ENCODE peak calls at places on chromosomes 7 and 10, in five cellular contexts. F is CD4-positive, alpha-beta T cell; T is colonic mucosa; E is epithelial cell of esophagus; S is tibial artery. G is an unnamed sample.

GRCh38 chr10:75097666-75098285 is 13.7 kb upstream of the SAMD8 start:
- DNase-seq in F (no peak), T (no peak), E (no peak), S (no peak), G (no peak)

GRCh38 chr10:72126184-72126871 is 38.0 kb upstream of the SPOCK2 start:
- DNase-seq in F (no peak), T (no peak), E (peak; percentile 50), S (no peak), G (no peak)

GRCh38 chr7:144548556-144548955 is 145.1 kb upstream of the NOBOX start:
- DNase-seq in F (no peak), T (no peak), E (no peak), S (no peak), G (no peak)

GRCh38 chr10:99815611-99816010 is 33.2 kb downstream of the ABCC2 start:
- DNase-seq in F (no peak), T (no peak), E (no peak), S (no peak), G (no peak)

GRCh38 chr7:129108583-129108982 is 35.9 kb upstream of the TSPAN33 start:
- DNase-seq in F (no peak), T (no peak), E (peak; percentile 48), S (no peak), G (no peak)

GRCh38 chr10:104242545-104242944 is 10.4 kb upstream of the CFAP43 start:
- DNase-seq in F (no peak), T (no peak), E (no peak), S (no peak), G (no peak)

GRCh38 chr7:18429547-18429946 is 66.0 kb upstream of the HDAC9 start:
- DNase-seq in F (no peak), T (no peak), E (peak; percentile 13), S (no peak), G (no peak)

GRCh38 chr7:140069298-140069949 is 6.7 kb upstream of the PARP12 start:
- DNase-seq in F (no peak), T (no peak), E (no peak), S (no peak), G (no peak)

GRCh38 chr10:75084834-75085384 is 26.5 kb upstream of the SAMD8 start:
- DNase-seq in F (no peak), T (no peak), E (no peak), S (no peak), G (no peak)

GRCh38 chr10:78333362-78334143 is 299.9 kb downstream of the RPS24 start:
- DNase-seq in F (no peak), T (peak; percentile 8), E (no peak), S (no peak), G (no peak)

GRCh38 chr7:128921866-128922440 is 11.4 kb upstream of the KCP start:
- DNase-seq in F (no peak), T (no peak), E (no peak), S (no peak), G (no peak)

GRCh38 chr10:75774780-75775490 is 343.5 kb downstream of the LRMDA start:
- DNase-seq in F (no peak), T (no peak), E (no peak), S (no peak), G (no peak)

GRCh38 chr10:122829454-122829853 is 16.2 kb downstream of the CUZD1 start:
- DNase-seq in F (no peak), T (no peak), E (no peak), S (no peak), G (no peak)

GRCh38 chr7:132402751-132403245 is 173.5 kb downstream of the PLXNA4 start:
- DNase-seq in F (no peak), T (no peak), E (no peak), S (no peak), G (no peak)

GRCh38 chr7:3991771-3992231 is 690.3 kb upstream of the FOXK1 start:
- DNase-seq in F (no peak), T (no peak), E (no peak), S (no peak), G (no peak)

GRCh38 chr7:16078076-16078952 is 343.0 kb downstream of the CRPPA start:
- DNase-seq in F (no peak), T (peak; percentile 60), E (peak; percentile 76), S (no peak), G (no peak)

GRCh38 chr7:66696774-66697191 is 43.8 kb upstream of the RABGEF1 start:
- DNase-seq in F (no peak), T (no peak), E (peak; percentile 65), S (peak; percentile 32), G (no peak)

GRCh38 chr10:35504132-35504531 is 101.0 kb upstream of the GJD4 start:
- DNase-seq in F (no peak), T (no peak), E (no peak), S (no peak), G (no peak)

GRCh38 chr7:24824896-24825295 is 67.6 kb upstream of the GSDME start:
- DNase-seq in F (no peak), T (no peak), E (no peak), S (no peak), G (no peak)

GRCh38 chr10:30803901-30804322 is 174.4 kb upstream of the LYZL2 start:
- DNase-seq in F (no peak), T (no peak), E (peak; percentile 79), S (peak; percentile 83), G (no peak)

GRCh38 chr7:75889826-75890225 is 11.0 kb downstream of the RHBDD2 start:
- DNase-seq in F (no peak), T (no peak), E (no peak), S (peak; percentile 31), G (no peak)

GRCh38 chr7:129784783-129785456 is 167.8 kb downstream of the UBE2H start:
- DNase-seq in F (no peak), T (no peak), E (no peak), S (no peak), G (no peak)

GRCh38 chr7:100682228-100682741 is 8.7 kb downstream of the GNB2 start:
- DNase-seq in F (no peak), T (no peak), E (peak; percentile 44), S (no peak), G (no peak)

GRCh38 chr10:652226-652625 is 37.2 kb downstream of the DIP2C start:
- DNase-seq in F (no peak), T (no peak), E (no peak), S (no peak), G (no peak)

GRCh38 chr7:35865287-35865686 is 64.4 kb downstream of the SEPTIN7 start:
- DNase-seq in F (no peak), T (no peak), E (no peak), S (no peak), G (no peak)

GRCh38 chr7:2814682-2815522 is 29.2 kb downstream of the GNA12 start:
- DNase-seq in F (no peak), T (no peak), E (no peak), S (no peak), G (no peak)

GRCh38 chr10:11869211-11869610 is 46.1 kb downstream of the PROSER2 start:
- DNase-seq in F (no peak), T (no peak), E (no peak), S (no peak), G (no peak)

GRCh38 chr10:48450233-48450810 is 143.8 kb downstream of the MAPK8 start:
- DNase-seq in F (no peak), T (no peak), E (no peak), S (peak; percentile 18), G (no peak)

GRCh38 chr10:96017227-96017687 is 26.1 kb upstream of the CCNJ start:
- DNase-seq in F (no peak), T (peak; percentile 61), E (peak; percentile 70), S (no peak), G (no peak)

GRCh38 chr7:157760004-157760730 is 423.4 kb downstream of the DNAJB6 start:
- DNase-seq in F (no peak), T (no peak), E (no peak), S (no peak), G (no peak)

GRCh38 chr10:119257894-119258293 is 50.5 kb downstream of the GRK5 start:
- DNase-seq in F (no peak), T (no peak), E (no peak), S (no peak), G (no peak)

GRCh38 chr10:72029414-72029813 is 58.9 kb downstream of the SPOCK2 start:
- DNase-seq in F (no peak), T (no peak), E (no peak), S (no peak), G (no peak)

GRCh38 chr7:71595176-71595575 is 463.2 kb downstream of the GALNT17 start:
- DNase-seq in F (no peak), T (no peak), E (no peak), S (no peak), G (no peak)

DNA sequence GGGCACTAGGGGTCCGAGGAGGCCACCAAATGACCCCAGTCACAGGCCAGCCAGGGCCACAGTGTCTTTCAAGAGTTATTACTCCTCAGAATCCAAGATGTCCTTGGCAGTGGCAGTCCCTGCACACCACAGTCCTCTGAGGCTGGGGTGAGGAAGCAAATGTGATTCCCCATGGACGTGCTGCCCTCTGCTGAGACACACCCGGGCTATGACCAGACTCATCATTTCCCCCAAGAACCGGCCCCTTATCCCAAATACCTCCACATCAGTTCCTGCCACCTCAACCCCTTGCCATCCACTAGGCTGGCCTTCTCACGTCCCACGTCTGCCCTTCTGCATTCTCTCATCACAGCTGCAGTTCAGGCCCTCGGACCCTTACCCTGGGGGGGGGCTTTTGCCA is 5.0 kb downstream of the PRKAG2 start:
- DNase-seq in F (no peak), T (no peak), E (peak; percentile 31), S (no peak), G (no peak)
- TF ChIP-seq CTCF in F (no peak), T (no peak), E (no peak), S (no peak), G (no peak)

GRCh38 chr10:100827819-100828743 is 82.7 kb downstream of the PAX2 start:
- DNase-seq in F (no peak), T (peak; percentile 30), E (no peak), S (peak; percentile 31), G (no peak)
- TF ChIP-seq CTCF in F (no peak), T (no peak), E (no peak), S (no peak), G (no peak)

GRCh38 chr7:123738808-123739207 is 10.0 kb downstream of the WASL start:
- DNase-seq in F (no peak), T (no peak), E (peak; percentile 63), S (no peak), G (no peak)
- TF ChIP-seq CTCF in F (no peak), T (no peak), E (no peak), S (no peak), G (no peak)

DNA sequence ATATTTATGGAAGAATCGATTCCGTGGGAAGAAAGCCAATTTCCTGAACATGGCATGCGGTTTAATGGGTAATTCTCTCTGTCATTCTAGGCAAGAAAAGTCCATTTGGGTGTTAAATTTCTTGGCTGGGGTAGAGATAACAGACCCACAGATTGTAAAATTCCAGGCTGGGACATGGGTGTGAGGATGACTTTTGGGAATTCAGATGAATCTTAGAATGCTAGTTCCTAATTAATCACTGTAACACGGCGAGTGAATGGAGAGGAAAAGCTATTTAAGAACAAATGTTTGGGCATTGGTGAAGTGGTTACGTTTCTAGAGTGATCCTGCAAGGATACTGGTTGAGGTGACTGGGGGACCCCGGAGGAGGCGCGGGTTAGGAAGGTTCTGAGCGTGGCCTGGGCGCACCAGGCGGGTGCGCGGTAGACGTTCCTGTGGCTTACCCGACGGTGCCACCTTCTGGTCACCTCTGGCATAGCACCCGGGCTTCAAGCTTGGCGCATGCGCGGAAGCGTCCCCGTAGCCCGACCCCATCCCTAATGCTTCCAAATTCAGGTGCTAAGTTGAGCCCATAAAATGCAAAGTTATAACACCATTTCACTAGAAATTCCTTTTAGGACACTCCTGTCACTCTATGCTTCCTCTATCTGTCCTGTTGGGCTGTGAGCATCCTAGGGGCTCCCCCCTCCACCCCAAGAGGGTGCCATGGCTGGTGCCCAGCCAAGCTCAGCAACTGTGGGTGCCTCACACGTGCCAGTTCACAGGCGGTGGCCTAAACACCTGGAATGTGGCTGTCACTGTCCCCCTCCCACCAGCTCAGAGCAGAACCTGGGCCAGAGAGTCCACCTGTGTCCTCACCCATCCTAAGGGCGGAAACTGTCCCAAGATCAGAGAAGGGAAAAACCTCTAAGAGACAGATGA is 104.4 kb downstream of the PTPRE start:
- DNase-seq in F (peak; percentile 76), T (peak; percentile 86), E (peak; percentile 54), S (peak; percentile 77), G (peak; percentile 90)
- TF ChIP-seq CTCF in F (peak; percentile 99), T (peak; percentile 99), E (peak; percentile 98), S (peak; percentile 97), G (no peak)